ENCODE peak calls at places on chromosomes 12 and 14, in seven cellular contexts. One of them, this sample, is unnamed.
A peak's percentile ranks its signal among the peaks of the same experiment; 100 is the strongest.

GRCh38 chr14:59435106-59435505 is 30.1 kb downstream of the GPR135 start:
- DNase-seq in left ventricle myocardium inferior: no peak
- DNase-seq in ascending aorta: no peak
- DNase-seq in HCT116: no peak
- DNase-seq in ovary: no peak
- DNase-seq in trophoblast cell: no peak
- DNase-seq in body of pancreas: no peak
- DNase-seq in this sample: no peak

GRCh38 chr12:107461222-107461980 is 224.2 kb upstream of the PWP1 start:
- DNase-seq in body of pancreas: peak; percentile 9
- DNase-seq in left ventricle myocardium inferior: no peak
- DNase-seq in ascending aorta: no peak
- DNase-seq in ovary: no peak
- DNase-seq in HCT116: no peak
- DNase-seq in trophoblast cell: no peak
- DNase-seq in this sample: no peak

GRCh38 chr12:5557906-5558305 is 126.0 kb downstream of the NTF3 start:
- DNase-seq in body of pancreas: no peak
- DNase-seq in trophoblast cell: no peak
- DNase-seq in ovary: no peak
- DNase-seq in HCT116: no peak
- DNase-seq in left ventricle myocardium inferior: no peak
- DNase-seq in ascending aorta: no peak
- DNase-seq in this sample: no peak

GRCh38 chr12:75754698-75755097 is 243.3 kb upstream of the KRR1 start:
- DNase-seq in trophoblast cell: no peak
- DNase-seq in left ventricle myocardium inferior: no peak
- DNase-seq in HCT116: no peak
- DNase-seq in ascending aorta: no peak
- DNase-seq in ovary: no peak
- DNase-seq in body of pancreas: no peak
- DNase-seq in this sample: no peak

GRCh38 chr12:16880864-16881285 is 274.9 kb upstream of the LMO3 start:
- DNase-seq in body of pancreas: peak; percentile 37
- DNase-seq in ascending aorta: no peak
- DNase-seq in trophoblast cell: no peak
- DNase-seq in ovary: no peak
- DNase-seq in HCT116: no peak
- DNase-seq in left ventricle myocardium inferior: no peak
- DNase-seq in this sample: no peak

GRCh38 chr14:56333361-56334279 is 215.4 kb downstream of the PELI2 start:
- DNase-seq in HCT116: no peak
- DNase-seq in ovary: no peak
- DNase-seq in left ventricle myocardium inferior: no peak
- DNase-seq in ascending aorta: no peak
- DNase-seq in body of pancreas: peak; percentile 47
- DNase-seq in trophoblast cell: no peak
- DNase-seq in this sample: no peak

GRCh38 chr12:117528538-117528937 is 167.1 kb upstream of the NOS1 start:
- DNase-seq in trophoblast cell: no peak
- DNase-seq in ascending aorta: no peak
- DNase-seq in HCT116: no peak
- DNase-seq in ovary: no peak
- DNase-seq in body of pancreas: no peak
- DNase-seq in left ventricle myocardium inferior: peak; percentile 22
- DNase-seq in this sample: no peak

GRCh38 chr14:92461891-92462290 is 51.7 kb upstream of the RIN3 start:
- DNase-seq in ascending aorta: no peak
- DNase-seq in body of pancreas: no peak
- DNase-seq in ovary: no peak
- DNase-seq in trophoblast cell: no peak
- DNase-seq in left ventricle myocardium inferior: no peak
- DNase-seq in HCT116: no peak
- DNase-seq in this sample: no peak

GRCh38 chr14:70741482-70741881 is 67.8 kb downstream of the MAP3K9 start:
- DNase-seq in ovary: no peak
- DNase-seq in ascending aorta: no peak
- DNase-seq in trophoblast cell: no peak
- DNase-seq in HCT116: no peak
- DNase-seq in body of pancreas: no peak
- DNase-seq in left ventricle myocardium inferior: no peak
- DNase-seq in this sample: no peak

GRCh38 chr12:52519826-52520662 is at the start of gene KRT5:
- DNase-seq in ascending aorta: no peak
- DNase-seq in ovary: no peak
- DNase-seq in left ventricle myocardium inferior: no peak
- DNase-seq in body of pancreas: no peak
- DNase-seq in HCT116: no peak
- DNase-seq in trophoblast cell: no peak
- DNase-seq in this sample: no peak

GRCh38 chr14:73795974-73796373 is 55.7 kb upstream of the PTGR2 start:
- DNase-seq in trophoblast cell: peak; percentile 93
- DNase-seq in body of pancreas: peak; percentile 48
- DNase-seq in ovary: no peak
- DNase-seq in left ventricle myocardium inferior: no peak
- DNase-seq in HCT116: peak; percentile 77
- DNase-seq in ascending aorta: no peak
- DNase-seq in this sample: no peak

GRCh38 chr12:10543499-10543898 is 37.8 kb downstream of the EIF2S3B start:
- DNase-seq in body of pancreas: no peak
- DNase-seq in ovary: no peak
- DNase-seq in HCT116: no peak
- DNase-seq in ascending aorta: no peak
- DNase-seq in left ventricle myocardium inferior: no peak
- DNase-seq in trophoblast cell: no peak
- DNase-seq in this sample: no peak

GRCh38 chr12:131901431-131902331 is 7.3 kb downstream of the ULK1 start:
- DNase-seq in body of pancreas: peak; percentile 31
- DNase-seq in trophoblast cell: no peak
- DNase-seq in ovary: peak; percentile 44
- DNase-seq in HCT116: no peak
- DNase-seq in ascending aorta: no peak
- DNase-seq in left ventricle myocardium inferior: peak; percentile 70
- DNase-seq in this sample: no peak

GRCh38 chr12:104358353-104359003 is 54.9 kb downstream of the EID3 start:
- DNase-seq in ascending aorta: no peak
- DNase-seq in body of pancreas: peak; percentile 71
- DNase-seq in left ventricle myocardium inferior: peak; percentile 44
- DNase-seq in trophoblast cell: peak; percentile 56
- DNase-seq in ovary: peak; percentile 56
- DNase-seq in HCT116: peak; percentile 35
- DNase-seq in this sample: peak; percentile 36

GRCh38 chr12:122422769-122423257 is 344 bp upstream of the CLIP1 start:
- DNase-seq in ascending aorta: no peak
- DNase-seq in body of pancreas: peak; percentile 30
- DNase-seq in ovary: peak; percentile 44
- DNase-seq in trophoblast cell: peak; percentile 59
- DNase-seq in left ventricle myocardium inferior: peak; percentile 15
- DNase-seq in HCT116: no peak
- DNase-seq in this sample: no peak

GRCh38 chr12:123895477-123895876 is 77.2 kb downstream of the CCDC92 start:
- DNase-seq in ascending aorta: no peak
- DNase-seq in left ventricle myocardium inferior: no peak
- DNase-seq in body of pancreas: no peak
- DNase-seq in HCT116: no peak
- DNase-seq in ovary: no peak
- DNase-seq in trophoblast cell: no peak
- DNase-seq in this sample: no peak

GRCh38 chr12:113088037-113088436 is 31.5 kb downstream of the DTX1 start:
- DNase-seq in ovary: no peak
- DNase-seq in ascending aorta: no peak
- DNase-seq in trophoblast cell: no peak
- DNase-seq in HCT116: no peak
- DNase-seq in left ventricle myocardium inferior: no peak
- DNase-seq in body of pancreas: no peak
- DNase-seq in this sample: no peak

GRCh38 chr12:113090740-113091139 is 34.2 kb downstream of the DTX1 start:
- DNase-seq in HCT116: no peak
- DNase-seq in trophoblast cell: no peak
- DNase-seq in ascending aorta: no peak
- DNase-seq in left ventricle myocardium inferior: no peak
- DNase-seq in body of pancreas: no peak
- DNase-seq in ovary: no peak
- DNase-seq in this sample: no peak

GRCh38 chr12:113088971-113089756 is 32.6 kb downstream of the DTX1 start:
- DNase-seq in ascending aorta: no peak
- DNase-seq in trophoblast cell: no peak
- DNase-seq in body of pancreas: no peak
- DNase-seq in ovary: no peak
- DNase-seq in left ventricle myocardium inferior: no peak
- DNase-seq in HCT116: no peak
- DNase-seq in this sample: no peak

GRCh38 chr12:113091506-113091905 is 35.0 kb downstream of the DTX1 start:
- DNase-seq in body of pancreas: no peak
- DNase-seq in trophoblast cell: no peak
- DNase-seq in ovary: no peak
- DNase-seq in left ventricle myocardium inferior: no peak
- DNase-seq in HCT116: no peak
- DNase-seq in ascending aorta: no peak
- DNase-seq in this sample: no peak

DNA sequence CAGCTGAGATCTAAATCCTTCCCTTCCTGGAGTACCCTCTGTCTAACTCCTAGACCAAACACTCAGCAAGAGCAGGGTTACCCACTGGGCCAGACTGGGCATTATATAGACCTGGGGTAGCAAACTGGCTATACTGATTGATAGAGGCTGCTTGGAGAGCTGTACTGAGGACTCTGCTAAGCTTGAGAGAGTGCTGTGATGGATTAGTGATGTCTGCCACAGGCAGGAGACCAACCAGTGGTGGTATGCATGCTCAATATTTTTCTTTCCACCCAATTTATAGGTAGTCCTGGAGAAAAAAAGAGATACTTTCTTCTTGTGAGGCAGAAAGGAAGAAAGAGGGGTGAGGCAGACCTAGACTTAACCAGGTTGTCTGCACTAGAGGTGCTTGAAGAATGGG is 33.3 kb downstream of the DTX1 start:
- DNase-seq in left ventricle myocardium inferior: no peak
- DNase-seq in body of pancreas: no peak
- DNase-seq in ascending aorta: no peak
- DNase-seq in ovary: no peak
- DNase-seq in HCT116: no peak
- DNase-seq in trophoblast cell: no peak
- DNase-seq in this sample: no peak
- H3K27ac ChIP-seq in left ventricle myocardium inferior: no peak overlapping the region
- H3K27ac ChIP-seq in body of pancreas: no peak overlapping the region
- H3K27ac ChIP-seq in ascending aorta: no peak overlapping the region
- H3K27ac ChIP-seq in ovary: no peak overlapping the region
- H3K27ac ChIP-seq in HCT116: no peak overlapping the region
- H3K27ac ChIP-seq in trophoblast cell: no peak overlapping the region
- H3K27ac ChIP-seq in this sample: no peak overlapping the region

GRCh38 chr12:19168634-19169033 is 39.1 kb downstream of the PLEKHA5 start:
- DNase-seq in ovary: no peak
- DNase-seq in HCT116: no peak
- DNase-seq in body of pancreas: no peak
- DNase-seq in ascending aorta: no peak
- DNase-seq in trophoblast cell: no peak
- DNase-seq in left ventricle myocardium inferior: no peak
- DNase-seq in this sample: no peak

GRCh38 chr12:19171731-19172130 is 42.2 kb downstream of the PLEKHA5 start:
- DNase-seq in trophoblast cell: peak; percentile 78
- DNase-seq in body of pancreas: no peak
- DNase-seq in left ventricle myocardium inferior: no peak
- DNase-seq in ovary: no peak
- DNase-seq in ascending aorta: no peak
- DNase-seq in HCT116: no peak
- DNase-seq in this sample: no peak

GRCh38 chr12:19166956-19167355 is 37.4 kb downstream of the PLEKHA5 start:
- DNase-seq in left ventricle myocardium inferior: no peak
- DNase-seq in HCT116: no peak
- DNase-seq in trophoblast cell: no peak
- DNase-seq in body of pancreas: no peak
- DNase-seq in ascending aorta: no peak
- DNase-seq in ovary: no peak
- DNase-seq in this sample: no peak

GRCh38 chr12:19167708-19168107 is 38.2 kb downstream of the PLEKHA5 start:
- DNase-seq in ascending aorta: no peak
- DNase-seq in body of pancreas: no peak
- DNase-seq in trophoblast cell: no peak
- DNase-seq in HCT116: no peak
- DNase-seq in left ventricle myocardium inferior: no peak
- DNase-seq in ovary: no peak
- DNase-seq in this sample: no peak

DNA sequence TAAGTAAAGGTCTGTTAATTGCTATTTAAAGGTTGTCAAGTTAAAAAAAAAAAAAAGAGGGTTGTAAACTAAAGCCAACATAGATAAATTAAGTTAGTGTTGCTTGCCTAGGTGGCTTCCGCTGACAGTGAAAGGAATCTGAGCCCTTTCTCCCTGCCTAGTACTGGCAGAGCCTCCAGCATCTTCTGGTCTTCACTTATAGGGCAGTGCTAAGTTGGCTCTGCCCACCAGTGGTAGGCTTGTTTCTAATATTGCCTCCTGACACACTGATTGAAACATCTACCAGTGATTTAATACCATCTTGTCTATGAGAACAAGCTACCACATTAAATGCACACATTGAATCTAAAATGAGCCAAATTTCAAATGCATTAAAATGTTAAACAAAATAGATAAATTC is 39.7 kb downstream of the PLEKHA5 start:
- DNase-seq in HCT116: no peak
- DNase-seq in body of pancreas: no peak
- DNase-seq in ovary: no peak
- DNase-seq in trophoblast cell: no peak
- DNase-seq in ascending aorta: no peak
- DNase-seq in left ventricle myocardium inferior: no peak
- DNase-seq in this sample: no peak
- H3K4me1 ChIP-seq in HCT116: no peaks in the 10 kb centered on the region
- H3K4me1 ChIP-seq in body of pancreas: peaks cover 33% of the 10 kb centered on the region
- H3K4me1 ChIP-seq in ovary: peaks cover 6% of the 10 kb centered on the region
- H3K4me1 ChIP-seq in trophoblast cell: peaks cover 2% of the 10 kb centered on the region
- H3K4me1 ChIP-seq in ascending aorta: no peaks in the 10 kb centered on the region
- H3K4me1 ChIP-seq in left ventricle myocardium inferior: peaks cover 88% of the 10 kb centered on the region
- H3K4me1 ChIP-seq in this sample: no peaks in the 10 kb centered on the region

GRCh38 chr14:50768220-50768619 is 62.7 kb downstream of the NIN start:
- DNase-seq in ovary: no peak
- DNase-seq in HCT116: no peak
- DNase-seq in left ventricle myocardium inferior: no peak
- DNase-seq in ascending aorta: no peak
- DNase-seq in trophoblast cell: no peak
- DNase-seq in body of pancreas: no peak
- DNase-seq in this sample: no peak
- H3K4me3 ChIP-seq in ovary: no peak overlapping the region
- H3K4me3 ChIP-seq in HCT116: no peak overlapping the region
- H3K4me3 ChIP-seq in left ventricle myocardium inferior: no peak overlapping the region
- H3K4me3 ChIP-seq in ascending aorta: no peak overlapping the region
- H3K4me3 ChIP-seq in trophoblast cell: no peak overlapping the region
- H3K4me3 ChIP-seq in body of pancreas: no peak overlapping the region
- H3K4me3 ChIP-seq in this sample: no peak overlapping the region

DNA sequence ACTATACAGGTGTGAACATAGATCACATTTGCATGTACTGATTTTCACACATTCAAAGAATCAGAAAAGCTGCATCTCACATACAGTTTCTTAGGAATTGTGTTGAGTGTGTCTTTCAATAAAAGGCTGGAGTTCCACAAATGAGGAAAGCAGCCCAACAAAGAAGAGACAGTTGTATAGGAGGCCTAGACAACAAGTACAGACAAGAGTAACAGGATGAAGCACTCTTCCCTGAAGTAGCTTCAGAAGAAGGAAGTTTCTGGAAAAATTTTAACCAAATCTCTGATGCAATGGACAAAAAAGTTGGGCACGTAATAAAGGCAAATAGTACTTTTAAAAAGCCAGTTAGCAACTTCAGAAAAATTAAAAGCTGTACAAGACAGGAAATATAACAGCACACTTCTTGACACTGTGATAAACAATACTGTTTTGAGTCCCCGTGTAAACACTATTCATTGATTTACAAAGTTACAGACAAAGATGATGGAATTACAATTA is 134.1 kb upstream of the PLEKHG7 start:
- DNase-seq in body of pancreas: no peak
- DNase-seq in ovary: no peak
- DNase-seq in HCT116: no peak
- DNase-seq in trophoblast cell: no peak
- DNase-seq in ascending aorta: no peak
- DNase-seq in left ventricle myocardium inferior: no peak
- DNase-seq in this sample: no peak
- H3K27ac ChIP-seq in body of pancreas: no peak overlapping the region
- H3K27ac ChIP-seq in ovary: no peak overlapping the region
- H3K27ac ChIP-seq in HCT116: no peak overlapping the region
- H3K27ac ChIP-seq in trophoblast cell: no peak overlapping the region
- H3K27ac ChIP-seq in ascending aorta: no peak overlapping the region
- H3K27ac ChIP-seq in left ventricle myocardium inferior: peak overlapping the region; percentile 21
- H3K27ac ChIP-seq in this sample: no peak overlapping the region